ENCODE peak calls at places on chromosomes 2 and 18, in five cellular contexts. One of them, this sample, is unnamed.

GRCh38 chr2:55309441-55309840 is 40.4 kb upstream of the MTIF2 start:
- DNase-seq in mucosa of descending colon: no peak
- DNase-seq in activated CD4-positive, alpha-beta T cell treated with anti-CD3 and anti-CD28 coated beads, Interleukin-2, amount 50 U/mL, for 4 hours: no peak
- DNase-seq in ACHN: peak
- DNase-seq in fibroblast of the conjunctiva: peak
- DNase-seq in this sample: no peak

GRCh38 chr2:239041062-239041461 is 193.2 kb downstream of the TWIST2 start:
- DNase-seq in activated CD4-positive, alpha-beta T cell treated with anti-CD3 and anti-CD28 coated beads, Interleukin-2, amount 50 U/mL, for 4 hours: no peak
- DNase-seq in mucosa of descending colon: no peak
- DNase-seq in fibroblast of the conjunctiva: no peak
- DNase-seq in ACHN: no peak
- DNase-seq in this sample: no peak

GRCh38 chr18:11852048-11852341 is 782 bp downstream of the CHMP1B start:
- DNase-seq in mucosa of descending colon: no peak
- DNase-seq in fibroblast of the conjunctiva: no peak
- DNase-seq in ACHN: no peak
- DNase-seq in activated CD4-positive, alpha-beta T cell treated with anti-CD3 and anti-CD28 coated beads, Interleukin-2, amount 50 U/mL, for 4 hours: no peak
- DNase-seq in this sample: no peak

GRCh38 chr2:119480718-119481142 is 43.6 kb downstream of the SCTR start:
- DNase-seq in activated CD4-positive, alpha-beta T cell treated with anti-CD3 and anti-CD28 coated beads, Interleukin-2, amount 50 U/mL, for 4 hours: no peak
- DNase-seq in mucosa of descending colon: no peak
- DNase-seq in fibroblast of the conjunctiva: no peak
- DNase-seq in ACHN: no peak
- DNase-seq in this sample: peak

GRCh38 chr18:38244360-38244940 is 678.9 kb upstream of the CELF4 start:
- DNase-seq in mucosa of descending colon: no peak
- DNase-seq in ACHN: no peak
- DNase-seq in fibroblast of the conjunctiva: no peak
- DNase-seq in activated CD4-positive, alpha-beta T cell treated with anti-CD3 and anti-CD28 coated beads, Interleukin-2, amount 50 U/mL, for 4 hours: no peak
- DNase-seq in this sample: no peak

GRCh38 chr18:11500153-11501122 is 109.0 kb upstream of the SLC35G4 start:
- DNase-seq in ACHN: peak
- DNase-seq in fibroblast of the conjunctiva: peak
- DNase-seq in activated CD4-positive, alpha-beta T cell treated with anti-CD3 and anti-CD28 coated beads, Interleukin-2, amount 50 U/mL, for 4 hours: no peak
- DNase-seq in mucosa of descending colon: no peak
- DNase-seq in this sample: peak

GRCh38 chr2:100976634-100977391 is 25.3 kb upstream of the RPL31 start:
- DNase-seq in mucosa of descending colon: no peak
- DNase-seq in ACHN: no peak
- DNase-seq in activated CD4-positive, alpha-beta T cell treated with anti-CD3 and anti-CD28 coated beads, Interleukin-2, amount 50 U/mL, for 4 hours: no peak
- DNase-seq in fibroblast of the conjunctiva: no peak
- DNase-seq in this sample: no peak

GRCh38 chr2:159925975-159926374 is 128.0 kb upstream of the CD302 start:
- DNase-seq in fibroblast of the conjunctiva: no peak
- DNase-seq in ACHN: no peak
- DNase-seq in activated CD4-positive, alpha-beta T cell treated with anti-CD3 and anti-CD28 coated beads, Interleukin-2, amount 50 U/mL, for 4 hours: no peak
- DNase-seq in mucosa of descending colon: no peak
- DNase-seq in this sample: no peak

GRCh38 chr2:19649107-19649506 is 252.7 kb downstream of the TTC32 start:
- DNase-seq in activated CD4-positive, alpha-beta T cell treated with anti-CD3 and anti-CD28 coated beads, Interleukin-2, amount 50 U/mL, for 4 hours: no peak
- DNase-seq in mucosa of descending colon: no peak
- DNase-seq in ACHN: peak
- DNase-seq in fibroblast of the conjunctiva: peak
- DNase-seq in this sample: no peak

GRCh38 chr2:85911097-85911496 is 22.3 kb upstream of the ST3GAL5 start:
- DNase-seq in activated CD4-positive, alpha-beta T cell treated with anti-CD3 and anti-CD28 coated beads, Interleukin-2, amount 50 U/mL, for 4 hours: no peak
- DNase-seq in fibroblast of the conjunctiva: no peak
- DNase-seq in mucosa of descending colon: no peak
- DNase-seq in ACHN: no peak
- DNase-seq in this sample: no peak

GRCh38 chr18:79856119-79857080 is 58.7 kb downstream of the KCNG2 start:
- DNase-seq in activated CD4-positive, alpha-beta T cell treated with anti-CD3 and anti-CD28 coated beads, Interleukin-2, amount 50 U/mL, for 4 hours: no peak
- DNase-seq in mucosa of descending colon: peak
- DNase-seq in ACHN: no peak
- DNase-seq in fibroblast of the conjunctiva: peak
- DNase-seq in this sample: no peak

GRCh38 chr18:23133860-23134779 is 1.2 kb upstream of the CABLES1 start:
- DNase-seq in mucosa of descending colon: peak
- DNase-seq in ACHN: peak
- DNase-seq in activated CD4-positive, alpha-beta T cell treated with anti-CD3 and anti-CD28 coated beads, Interleukin-2, amount 50 U/mL, for 4 hours: peak
- DNase-seq in fibroblast of the conjunctiva: no peak
- DNase-seq in this sample: peak

GRCh38 chr18:62814114-62814759 is 98.9 kb downstream of the PHLPP1 start:
- DNase-seq in activated CD4-positive, alpha-beta T cell treated with anti-CD3 and anti-CD28 coated beads, Interleukin-2, amount 50 U/mL, for 4 hours: no peak
- DNase-seq in ACHN: no peak
- DNase-seq in mucosa of descending colon: no peak
- DNase-seq in fibroblast of the conjunctiva: no peak
- DNase-seq in this sample: no peak

GRCh38 chr2:175432793-175433192 is 251.3 kb upstream of the ATP5MC3 start:
- DNase-seq in activated CD4-positive, alpha-beta T cell treated with anti-CD3 and anti-CD28 coated beads, Interleukin-2, amount 50 U/mL, for 4 hours: no peak
- DNase-seq in fibroblast of the conjunctiva: no peak
- DNase-seq in ACHN: no peak
- DNase-seq in mucosa of descending colon: no peak
- DNase-seq in this sample: no peak

GRCh38 chr2:152755029-152755428 is 36.6 kb downstream of the ARL6IP6 start:
- DNase-seq in mucosa of descending colon: no peak
- DNase-seq in activated CD4-positive, alpha-beta T cell treated with anti-CD3 and anti-CD28 coated beads, Interleukin-2, amount 50 U/mL, for 4 hours: no peak
- DNase-seq in fibroblast of the conjunctiva: no peak
- DNase-seq in ACHN: no peak
- DNase-seq in this sample: no peak

GRCh38 chr2:96701636-96702035 is 38.2 kb downstream of the LMAN2L start:
- DNase-seq in ACHN: no peak
- DNase-seq in activated CD4-positive, alpha-beta T cell treated with anti-CD3 and anti-CD28 coated beads, Interleukin-2, amount 50 U/mL, for 4 hours: no peak
- DNase-seq in mucosa of descending colon: no peak
- DNase-seq in fibroblast of the conjunctiva: no peak
- DNase-seq in this sample: no peak

GRCh38 chr2:141522048-141522447 is 608.8 kb downstream of the LRP1B start:
- DNase-seq in activated CD4-positive, alpha-beta T cell treated with anti-CD3 and anti-CD28 coated beads, Interleukin-2, amount 50 U/mL, for 4 hours: no peak
- DNase-seq in fibroblast of the conjunctiva: no peak
- DNase-seq in mucosa of descending colon: no peak
- DNase-seq in ACHN: no peak
- DNase-seq in this sample: no peak

GRCh38 chr2:158733430-158733755 is 61.7 kb upstream of the DAPL1 start:
- DNase-seq in fibroblast of the conjunctiva: no peak
- DNase-seq in activated CD4-positive, alpha-beta T cell treated with anti-CD3 and anti-CD28 coated beads, Interleukin-2, amount 50 U/mL, for 4 hours: no peak
- DNase-seq in ACHN: no peak
- DNase-seq in mucosa of descending colon: no peak
- DNase-seq in this sample: no peak

GRCh38 chr2:54499666-54500065 is 43.5 kb downstream of the SPTBN1 start:
- DNase-seq in ACHN: no peak
- DNase-seq in activated CD4-positive, alpha-beta T cell treated with anti-CD3 and anti-CD28 coated beads, Interleukin-2, amount 50 U/mL, for 4 hours: no peak
- DNase-seq in mucosa of descending colon: peak
- DNase-seq in fibroblast of the conjunctiva: peak
- DNase-seq in this sample: no peak

GRCh38 chr2:184599054-184599874 is 935 bp downstream of the ZNF804A start:
- DNase-seq in ACHN: no peak
- DNase-seq in mucosa of descending colon: peak
- DNase-seq in activated CD4-positive, alpha-beta T cell treated with anti-CD3 and anti-CD28 coated beads, Interleukin-2, amount 50 U/mL, for 4 hours: no peak
- DNase-seq in fibroblast of the conjunctiva: no peak
- DNase-seq in this sample: no peak

GRCh38 chr2:70692256-70692655 is 75.7 kb downstream of the ADD2 start:
- DNase-seq in mucosa of descending colon: no peak
- DNase-seq in fibroblast of the conjunctiva: no peak
- DNase-seq in ACHN: no peak
- DNase-seq in activated CD4-positive, alpha-beta T cell treated with anti-CD3 and anti-CD28 coated beads, Interleukin-2, amount 50 U/mL, for 4 hours: no peak
- DNase-seq in this sample: no peak

GRCh38 chr18:62897153-62897552 is 181.8 kb downstream of the PHLPP1 start:
- DNase-seq in fibroblast of the conjunctiva: no peak
- DNase-seq in activated CD4-positive, alpha-beta T cell treated with anti-CD3 and anti-CD28 coated beads, Interleukin-2, amount 50 U/mL, for 4 hours: no peak
- DNase-seq in mucosa of descending colon: no peak
- DNase-seq in ACHN: no peak
- DNase-seq in this sample: no peak

GRCh38 chr18:78506031-78506461 is 473.6 kb upstream of the SALL3 start:
- DNase-seq in ACHN: no peak
- DNase-seq in activated CD4-positive, alpha-beta T cell treated with anti-CD3 and anti-CD28 coated beads, Interleukin-2, amount 50 U/mL, for 4 hours: no peak
- DNase-seq in fibroblast of the conjunctiva: no peak
- DNase-seq in mucosa of descending colon: no peak
- DNase-seq in this sample: peak

GRCh38 chr2:150169230-150169629 is 318.2 kb downstream of the RND3 start:
- DNase-seq in activated CD4-positive, alpha-beta T cell treated with anti-CD3 and anti-CD28 coated beads, Interleukin-2, amount 50 U/mL, for 4 hours: no peak
- DNase-seq in fibroblast of the conjunctiva: peak
- DNase-seq in ACHN: no peak
- DNase-seq in mucosa of descending colon: peak
- DNase-seq in this sample: no peak

GRCh38 chr2:6948081-6949008 is 31.1 kb downstream of the RNF144A start:
- DNase-seq in ACHN: no peak
- DNase-seq in activated CD4-positive, alpha-beta T cell treated with anti-CD3 and anti-CD28 coated beads, Interleukin-2, amount 50 U/mL, for 4 hours: no peak
- DNase-seq in mucosa of descending colon: no peak
- DNase-seq in fibroblast of the conjunctiva: no peak
- DNase-seq in this sample: no peak

GRCh38 chr2:168401771-168402170 is 54.3 kb upstream of the CERS6 start:
- DNase-seq in ACHN: no peak
- DNase-seq in activated CD4-positive, alpha-beta T cell treated with anti-CD3 and anti-CD28 coated beads, Interleukin-2, amount 50 U/mL, for 4 hours: no peak
- DNase-seq in mucosa of descending colon: no peak
- DNase-seq in fibroblast of the conjunctiva: no peak
- DNase-seq in this sample: no peak

GRCh38 chr2:68917034-68917718 is 35.5 kb downstream of the GKN2 start:
- DNase-seq in activated CD4-positive, alpha-beta T cell treated with anti-CD3 and anti-CD28 coated beads, Interleukin-2, amount 50 U/mL, for 4 hours: no peak
- DNase-seq in ACHN: no peak
- DNase-seq in fibroblast of the conjunctiva: no peak
- DNase-seq in mucosa of descending colon: no peak
- DNase-seq in this sample: no peak

GRCh38 chr2:233853353-233853752 is 982 bp downstream of the HJURP start:
- DNase-seq in ACHN: no peak
- DNase-seq in mucosa of descending colon: no peak
- DNase-seq in fibroblast of the conjunctiva: no peak
- DNase-seq in activated CD4-positive, alpha-beta T cell treated with anti-CD3 and anti-CD28 coated beads, Interleukin-2, amount 50 U/mL, for 4 hours: no peak
- DNase-seq in this sample: no peak

GRCh38 chr2:168530980-168531379 is 74.9 kb downstream of the CERS6 start:
- DNase-seq in mucosa of descending colon: no peak
- DNase-seq in ACHN: no peak
- DNase-seq in activated CD4-positive, alpha-beta T cell treated with anti-CD3 and anti-CD28 coated beads, Interleukin-2, amount 50 U/mL, for 4 hours: no peak
- DNase-seq in fibroblast of the conjunctiva: peak
- DNase-seq in this sample: no peak